ENCODE peak calls at places on chromosomes 13 and 19, in five cellular contexts. C is right lobe of liver, V is HCT116, Q is IMR-90, S is AG10803. F is an unnamed sample.

GRCh38 chr19:27672309-27673047 is 1540.5 kb downstream of the UQCRFS1 start:
- DNase-seq in Q (no peak), V (no peak), S (no peak), C (no peak), F (no peak)

GRCh38 chr13:43377149-43377548 is 353.8 kb downstream of the DNAJC15 start:
- DNase-seq in S (peak), C (no peak), Q (peak), V (no peak), F (no peak)

GRCh38 chr13:32902898-32903297 is 113.3 kb upstream of the KL start:
- DNase-seq in V (no peak), S (peak), Q (peak), C (no peak), F (peak)

GRCh38 chr13:114212096-114212495 is 22.6 kb upstream of the CDC16 start:
- DNase-seq in Q (peak), C (no peak), V (no peak), S (no peak), F (peak)

GRCh38 chr13:73138276-73138950 is 79.6 kb downstream of the KLF5 start:
- DNase-seq in V (no peak), Q (peak), S (peak), C (no peak), F (peak)

GRCh38 chr13:65606622-65607021 is 1623.5 kb downstream of the PCDH9 start:
- DNase-seq in V (no peak), S (peak), C (no peak), Q (peak), F (peak)

GRCh38 chr13:113855931-113856715 is 7.8 kb downstream of the GAS6 start:
- DNase-seq in C (no peak), V (no peak), S (no peak), Q (no peak), F (no peak)

GRCh38 chr13:56561327-56561726 is 579.4 kb upstream of the PRR20A start:
- DNase-seq in V (no peak), Q (no peak), C (no peak), S (no peak), F (no peak)

GRCh38 chr19:42125536-42125935 is 6.7 kb downstream of the POU2F2 start:
- DNase-seq in S (no peak), V (no peak), Q (no peak), C (no peak), F (no peak)

GRCh38 chr19:39839678-39840327 is 5.8 kb upstream of the DYRK1B start:
- DNase-seq in S (peak), C (no peak), Q (no peak), V (no peak), F (no peak)

GRCh38 chr13:112968910-112969691 is at the start of gene MCF2L:
- DNase-seq in S (peak), C (peak), V (no peak), Q (peak), F (peak)

GRCh38 chr19:6768236-6768785 is 1.1 kb upstream of the SH2D3A start:
- DNase-seq in V (no peak), C (no peak), Q (no peak), S (no peak), F (no peak)

GRCh38 chr13:23445794-23446193 is 12.3 kb upstream of the SACS start:
- DNase-seq in Q (no peak), C (no peak), V (no peak), S (no peak), F (no peak)

GRCh38 chr19:33530261-33530660 is 8.7 kb upstream of the PEPD start:
- DNase-seq in Q (no peak), C (no peak), S (no peak), V (no peak), F (no peak)

GRCh38 chr19:19528721-19529490 is at the start of gene YJEFN3:
- DNase-seq in V (no peak), S (no peak), C (no peak), Q (peak), F (peak)

GRCh38 chr13:112842343-112842856 is 126.6 kb upstream of the MCF2L start:
- DNase-seq in Q (no peak), C (no peak), S (no peak), V (no peak), F (peak)

GRCh38 chr13:73625562-73626339 is 508.5 kb downstream of the KLF12 start:
- DNase-seq in C (no peak), V (no peak), Q (no peak), S (no peak), F (no peak)

GRCh38 chr19:49930483-49931011 is 1.2 kb upstream of the NUP62 start:
- DNase-seq in Q (no peak), S (no peak), V (peak), C (peak), F (no peak)

GRCh38 chr13:113955235-113955634 is 18.6 kb downstream of the C13orf46 start:
- DNase-seq in C (peak), Q (no peak), V (no peak), S (no peak), F (no peak)

GRCh38 chr19:43507880-43508279 is 3.3 kb upstream of the PHLDB3 start:
- DNase-seq in V (no peak), C (no peak), Q (no peak), S (no peak), F (no peak)

GRCh38 chr19:44625531-44626066 is 12.2 kb downstream of the IGSF23 start:
- DNase-seq in C (no peak), Q (peak), V (no peak), S (no peak), F (no peak)

GRCh38 chr13:33015791-33016323 is 366 bp upstream of the KL start:
- DNase-seq in S (no peak), C (peak), V (no peak), Q (no peak), F (no peak)

GRCh38 chr13:42274386-42275097 is 2.6 kb downstream of the AKAP11 start:
- DNase-seq in C (no peak), S (no peak), Q (no peak), V (no peak), F (no peak)

GRCh38 chr13:21673592-21674270 is 2.9 kb downstream of the FGF9 start:
- DNase-seq in S (no peak), C (peak), Q (peak), V (no peak), F (no peak)

GRCh38 chr13:25738342-25738771 is 313.5 kb downstream of the SHISA2 start:
- DNase-seq in V (no peak), S (peak), C (no peak), Q (no peak), F (peak)

GRCh38 chr13:29676535-29676934 is 81.0 kb upstream of the SLC7A1 start:
- DNase-seq in Q (peak), V (no peak), S (peak), C (no peak), F (peak)

GRCh38 chr13:101003566-101003965 is 329.0 kb upstream of the TMTC4 start:
- DNase-seq in C (no peak), Q (no peak), S (no peak), V (no peak), F (no peak)

GRCh38 chr13:102726430-102726829 is 31.6 kb upstream of the METTL21C start:
- DNase-seq in S (no peak), V (no peak), Q (no peak), C (no peak), F (peak)

GRCh38 chr13:112664501-112665203 is 25.2 kb upstream of the ATP11A start:
- DNase-seq in C (no peak), V (no peak), S (peak), Q (peak), F (no peak)

GRCh38 chr13:30892966-30893365 is 13.1 kb upstream of the MEDAG start:
- DNase-seq in S (peak), C (no peak), V (peak), Q (peak), F (no peak)

GRCh38 chr19:1076951-1077350 is 10.0 kb downstream of the ARHGAP45 start:
- DNase-seq in C (peak), V (no peak), S (no peak), Q (no peak), F (no peak)

GRCh38 chr13:66895780-66896179 is 334.4 kb downstream of the PCDH9 start:
- DNase-seq in S (no peak), V (no peak), Q (no peak), C (no peak), F (no peak)

GRCh38 chr19:47107953-47108746 is 5.4 kb downstream of the ZC3H4 start:
- DNase-seq in S (peak), Q (peak), C (no peak), V (no peak), F (peak)

GRCh38 chr13:39279077-39279476 is 240.8 kb downstream of the NHLRC3 start:
- DNase-seq in V (no peak), S (no peak), C (no peak), Q (no peak), F (no peak)

GRCh38 chr13:39274926-39275325 is 236.7 kb downstream of the NHLRC3 start:
- DNase-seq in V (no peak), S (no peak), C (no peak), Q (no peak), F (no peak)

GRCh38 chr13:39269004-39269403 is 230.7 kb downstream of the NHLRC3 start:
- DNase-seq in Q (no peak), V (no peak), C (no peak), S (no peak), F (no peak)

GRCh38 chr13:39269411-39269810 is 231.2 kb downstream of the NHLRC3 start:
- DNase-seq in V (no peak), S (no peak), C (no peak), Q (no peak), F (peak)

DNA sequence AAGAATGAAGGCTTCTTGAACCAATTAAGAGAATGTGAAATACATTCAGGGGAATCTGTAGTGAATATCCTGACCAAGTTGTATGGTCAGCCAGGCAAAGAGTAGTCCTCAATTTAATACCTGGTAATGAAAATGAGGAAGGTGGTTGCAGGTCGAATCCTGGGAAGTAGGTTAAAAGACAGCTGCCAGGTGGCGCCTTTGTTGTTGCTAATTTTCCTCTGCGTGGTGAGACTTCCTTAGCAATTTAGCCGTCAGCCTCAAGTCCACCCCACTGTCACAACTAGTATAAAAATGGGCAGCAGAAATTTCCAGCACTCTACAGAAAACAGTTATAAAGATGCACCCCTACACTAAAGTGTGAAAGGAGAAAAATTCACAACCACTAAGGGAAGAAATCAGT is 235.7 kb downstream of the NHLRC3 start:
- DNase-seq in C (no peak), S (peak), Q (no peak), V (no peak), F (peak)
- TF ChIP-seq CTCF in C (no peak), S (peak), Q (peak), V (peak), F (peak)

GRCh38 chr19:14250870-14251269 is 44.9 kb upstream of the ADGRL1 start:
- DNase-seq in C (no peak), Q (no peak), S (no peak), V (no peak), F (no peak)

DNA sequence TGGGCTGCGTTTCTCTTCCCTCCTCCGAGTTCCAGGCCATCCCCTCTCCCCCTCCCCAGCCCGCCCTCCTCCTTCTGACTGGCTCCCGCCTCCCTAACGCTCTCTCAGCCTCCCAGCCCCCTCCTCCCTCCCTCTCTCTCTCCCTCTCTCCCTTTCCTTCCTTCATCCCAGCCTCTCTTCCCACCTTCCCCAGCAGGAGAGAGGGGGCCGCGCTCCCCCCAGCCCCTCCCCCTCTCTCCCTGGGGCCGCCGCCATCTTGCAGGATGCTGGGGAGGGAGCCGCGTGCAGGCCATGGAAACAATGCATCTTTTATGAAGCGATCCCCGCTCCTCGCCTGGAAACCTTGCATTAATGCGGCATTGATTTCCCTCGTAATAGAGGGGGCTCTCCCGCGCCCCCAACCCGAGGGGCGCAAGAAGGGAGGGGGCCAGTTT is 42.6 kb upstream of the ADGRL1 start:
- DNase-seq in Q (no peak), C (no peak), V (no peak), S (peak), F (peak)
- H3K4me3 ChIP-seq in Q (peak), C (peak), V (peak), S (peak), F (peak)

GRCh38 chr19:5154129-5154798 is 185.4 kb downstream of the KDM4B start:
- DNase-seq in S (no peak), Q (no peak), V (no peak), C (peak), F (no peak)
- TF ChIP-seq CTCF in S (peak), Q (peak), V (peak), C (peak), F (peak)

DNA sequence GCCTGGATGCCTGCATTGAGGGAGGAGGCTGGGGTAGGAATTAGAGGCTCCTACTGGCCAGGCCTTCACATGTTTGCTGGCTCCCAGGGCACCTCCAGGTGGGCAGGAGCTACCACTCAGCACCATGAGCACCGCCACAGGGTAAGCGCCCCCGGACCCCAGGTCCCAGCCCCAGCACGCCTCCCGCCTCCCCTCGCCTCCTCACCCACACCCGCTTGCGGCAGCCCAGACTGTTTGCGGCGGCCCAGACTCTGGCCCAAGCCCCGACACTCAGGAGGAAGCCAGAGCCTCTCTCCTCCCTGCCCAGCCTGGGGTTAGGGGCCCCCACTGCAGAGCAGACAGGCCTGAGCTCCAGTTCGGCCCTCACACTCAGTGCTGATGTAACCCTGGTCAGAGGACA is 652 bp downstream of the EPS8L1 start:
- DNase-seq in Q (no peak), C (no peak), V (no peak), S (no peak), F (no peak)
- H3K4me3 ChIP-seq in Q (no peak), C (no peak), V (peak), S (no peak), F (no peak)

GRCh38 chr19:3343619-3344502 is 22.5 kb upstream of the NFIC start:
- DNase-seq in S (peak), V (peak), C (peak), Q (peak), F (peak)
- TF ChIP-seq CTCF in S (no peak), V (no peak), C (peak), Q (no peak), F (no peak)

DNA sequence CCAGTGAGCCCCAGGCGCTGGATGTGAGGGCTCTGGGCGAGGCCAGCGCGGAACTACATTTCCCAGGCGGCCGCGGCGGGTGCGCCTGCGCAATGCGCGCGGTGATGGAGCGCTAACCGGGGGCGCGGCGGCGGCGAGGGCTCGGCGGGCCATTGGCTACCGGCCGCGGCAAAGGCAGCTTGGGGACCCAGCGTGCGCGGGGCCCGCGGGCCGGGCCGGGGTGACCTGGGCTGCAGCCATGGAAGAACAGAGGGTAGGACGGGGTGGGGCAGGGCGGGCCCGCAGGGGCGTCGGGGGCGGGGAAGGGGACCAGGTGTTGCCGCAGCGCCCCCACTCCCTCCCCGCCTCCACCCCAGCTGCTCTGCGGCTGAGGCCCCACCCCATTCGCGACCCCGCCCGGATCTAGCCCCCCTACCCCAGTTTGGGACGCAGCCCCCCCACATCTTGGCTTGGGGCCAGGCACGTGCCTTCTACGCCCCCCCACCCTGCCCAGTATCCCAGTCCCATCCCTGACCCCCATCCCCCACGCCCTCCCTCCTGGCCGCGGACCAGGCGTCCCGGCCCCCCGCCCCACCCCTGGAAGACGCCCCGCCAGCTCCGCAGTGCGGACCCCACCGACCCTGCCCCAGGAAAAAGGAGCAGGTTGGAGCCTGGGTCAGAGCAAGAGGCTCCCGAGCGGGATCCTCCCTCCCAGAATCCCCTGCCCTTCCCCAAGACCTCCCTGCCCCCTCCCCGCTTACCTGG is at the start of gene FSD1:
- DNase-seq in S (peak), C (no peak), V (no peak), Q (peak), F (peak)
- H3K4me3 ChIP-seq in S (peak), C (no peak), V (peak), Q (peak), F (peak)

F was measured in astrocyte of the spinal cord.